ENCODE peak calls at places on chromosomes 4 and X, in nine cellular contexts. V, R, L, M, Z, I, G, J and S are unnamed samples.

GRCh38 chrX:97039363-97040029 is 155.8 kb downstream of the RPA4 start:
- DNase-seq in V (no peak), R (peak; percentile 28), L (peak; percentile 60), M (no peak), Z (peak; percentile 81), I (no peak), G (no peak), J (no peak), S (peak; percentile 4)

GRCh38 chr4:15898902-15899301 is 39.6 kb downstream of the FGFBP1 start:
- DNase-seq in V (no peak), R (no peak), L (no peak), M (no peak), Z (no peak), I (no peak), G (no peak), J (no peak), S (no peak)

GRCh38 chrX:70656304-70656703 is 211.7 kb downstream of the DLG3 start:
- DNase-seq in V (no peak), R (no peak), L (no peak), M (no peak), Z (no peak), I (no peak), G (no peak), J (no peak), S (no peak)

GRCh38 chrX:107662824-107663223 is 34.5 kb downstream of the PRPS1 start:
- DNase-seq in V (no peak), R (no peak), L (no peak), M (no peak), Z (no peak), I (no peak), G (no peak), J (no peak), S (no peak)

GRCh38 chr4:130820448-130820847 is 1724.5 kb downstream of the C4orf33 start:
- DNase-seq in V (no peak), R (no peak), L (no peak), M (no peak), Z (no peak), I (no peak), G (no peak), J (no peak), S (no peak)

GRCh38 chrX:40151211-40152172 is 53.7 kb upstream of the BCOR start:
- DNase-seq in V (peak; percentile 59), R (no peak), L (no peak), M (no peak), Z (no peak), I (no peak), G (no peak), J (peak; percentile 77), S (no peak)

GRCh38 chr4:76625316-76625715 is 190.3 kb downstream of the SHROOM3 start:
- DNase-seq in V (no peak), R (no peak), L (no peak), M (no peak), Z (no peak), I (no peak), G (no peak), J (no peak), S (no peak)

GRCh38 chrX:291411-291901 is 10.3 kb downstream of the PLCXD1 start:
- DNase-seq in V (peak; percentile 39), R (no peak), L (no peak), M (no peak), Z (no peak), I (no peak), G (no peak), J (no peak), S (no peak)

GRCh38 chrX:24226176-24226575 is 76.6 kb downstream of the ZFX start:
- DNase-seq in V (no peak), R (no peak), L (no peak), M (no peak), Z (no peak), I (no peak), G (no peak), J (no peak), S (no peak)

GRCh38 chr4:156475322-156475721 is 496.3 kb downstream of the PDGFC start:
- DNase-seq in V (no peak), R (peak; percentile 51), L (peak; percentile 80), M (no peak), Z (peak; percentile 83), I (no peak), G (peak; percentile 42), J (no peak), S (peak; percentile 20)

GRCh38 chr4:160819791-160820190 is 1344.0 kb downstream of the FSTL5 start:
- DNase-seq in V (no peak), R (no peak), L (no peak), M (no peak), Z (no peak), I (no peak), G (no peak), J (no peak), S (no peak)

GRCh38 chr4:160831165-160831922 is 1332.5 kb downstream of the FSTL5 start:
- DNase-seq in V (no peak), R (no peak), L (no peak), M (no peak), Z (no peak), I (no peak), G (no peak), J (no peak), S (no peak)

GRCh38 chr4:160826339-160826679 is 1337.5 kb downstream of the FSTL5 start:
- DNase-seq in V (no peak), R (no peak), L (no peak), M (no peak), Z (no peak), I (no peak), G (no peak), J (no peak), S (no peak)

GRCh38 chr4:160825644-160826338 is 1338.0 kb downstream of the FSTL5 start:
- DNase-seq in V (no peak), R (no peak), L (no peak), M (no peak), Z (no peak), I (no peak), G (no peak), J (no peak), S (no peak)
- H3K4me3 ChIP-seq in V (no peak overlapping the region), R (no peak overlapping the region), L (no peak overlapping the region), M (no peak overlapping the region), Z (no peak overlapping the region), I (no peak overlapping the region), G (no peak overlapping the region), J (no peak overlapping the region), S (no peak overlapping the region)

GRCh38 chr4:2009651-2010233 is 968 bp upstream of the NELFA start:
- DNase-seq in V (peak; percentile 79), R (peak; percentile 23), L (peak; percentile 45), M (peak; percentile 60), Z (peak; percentile 57), I (peak; percentile 50), G (peak; percentile 43), J (peak; percentile 85), S (peak; percentile 59)
- TF ChIP-seq CTCF in V (peak; percentile 23), R (peak; percentile 34), L (peak; percentile 43), M (no peak), Z (peak; percentile 21), I (no peak), G (peak; percentile 44), J (peak; percentile 39), S (peak; percentile 48)

DNA sequence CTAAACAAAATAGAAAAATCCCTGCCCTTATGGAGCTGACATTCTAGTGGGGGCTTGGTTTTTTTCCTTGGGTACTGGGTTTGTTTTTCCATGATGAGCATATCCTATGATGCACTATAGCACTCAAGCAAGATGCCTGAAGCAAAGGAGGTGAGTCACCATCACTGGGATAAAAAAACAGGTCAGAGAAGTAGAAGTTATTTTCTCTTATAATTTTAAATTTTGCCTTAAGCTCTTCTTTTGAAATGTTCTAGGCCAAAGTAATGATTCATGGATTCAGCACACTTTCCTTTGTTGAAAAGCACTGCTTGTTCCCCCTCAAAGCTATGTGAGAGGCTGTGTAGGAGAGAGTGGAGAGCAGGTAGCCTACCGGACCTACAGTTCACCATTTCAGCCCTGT is 15.2 kb upstream of the CXCL2 start:
- DNase-seq in V (no peak), R (no peak), L (peak; percentile 86), M (no peak), Z (peak; percentile 70), I (no peak), G (no peak), J (no peak), S (no peak)
- H3K4me3 ChIP-seq in V (no peak overlapping the region), R (no peak overlapping the region), L (no peak overlapping the region), M (no peak overlapping the region), Z (no peak overlapping the region), I (no peak overlapping the region), G (no peak overlapping the region), J (no peak overlapping the region), S (peak overlapping the region; percentile 32)

DNA sequence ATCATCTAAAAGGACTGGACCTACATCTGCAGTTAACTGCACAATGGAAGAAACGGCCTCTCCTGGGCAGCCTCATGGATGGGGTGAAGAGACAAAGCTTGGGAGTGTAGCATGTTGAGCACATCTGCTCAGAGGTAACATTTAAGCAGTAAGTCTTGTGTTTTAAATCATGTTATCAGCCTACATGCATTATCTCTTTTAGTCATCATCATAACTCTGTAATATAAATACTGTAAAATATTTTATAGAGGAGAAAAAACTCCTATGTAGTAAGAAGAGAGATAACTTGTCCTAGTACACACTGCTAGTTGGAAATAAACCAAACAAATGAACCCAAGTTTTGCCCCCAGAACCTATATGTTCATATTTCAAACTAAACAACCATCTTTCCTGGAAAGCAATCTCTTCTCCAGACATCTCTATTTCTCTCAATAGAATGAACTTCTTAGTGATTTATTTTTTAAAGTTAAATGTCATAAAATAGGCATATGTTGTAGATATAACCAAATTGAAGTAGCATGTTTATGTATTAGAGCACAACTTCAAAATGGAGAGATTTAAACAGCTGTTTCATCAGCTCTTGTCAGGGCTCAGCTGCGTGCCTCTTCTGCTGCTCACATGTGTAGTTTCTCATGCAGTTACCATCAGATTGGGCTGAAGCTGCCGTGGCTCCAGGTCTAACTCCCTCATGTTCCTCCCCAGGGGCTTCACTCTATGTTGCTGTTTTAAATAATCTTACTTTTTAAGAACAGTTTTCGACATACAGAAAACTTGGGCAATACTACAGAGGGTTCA is 581.8 kb upstream of the ZFP42 start:
- DNase-seq in V (no peak), R (no peak), L (no peak), M (no peak), Z (no peak), I (no peak), G (no peak), J (no peak), S (no peak)
- TF ChIP-seq CTCF in V (no peak), R (no peak), L (no peak), M (no peak), Z (no peak), I (no peak), G (no peak), J (no peak), S (no peak)

DNA sequence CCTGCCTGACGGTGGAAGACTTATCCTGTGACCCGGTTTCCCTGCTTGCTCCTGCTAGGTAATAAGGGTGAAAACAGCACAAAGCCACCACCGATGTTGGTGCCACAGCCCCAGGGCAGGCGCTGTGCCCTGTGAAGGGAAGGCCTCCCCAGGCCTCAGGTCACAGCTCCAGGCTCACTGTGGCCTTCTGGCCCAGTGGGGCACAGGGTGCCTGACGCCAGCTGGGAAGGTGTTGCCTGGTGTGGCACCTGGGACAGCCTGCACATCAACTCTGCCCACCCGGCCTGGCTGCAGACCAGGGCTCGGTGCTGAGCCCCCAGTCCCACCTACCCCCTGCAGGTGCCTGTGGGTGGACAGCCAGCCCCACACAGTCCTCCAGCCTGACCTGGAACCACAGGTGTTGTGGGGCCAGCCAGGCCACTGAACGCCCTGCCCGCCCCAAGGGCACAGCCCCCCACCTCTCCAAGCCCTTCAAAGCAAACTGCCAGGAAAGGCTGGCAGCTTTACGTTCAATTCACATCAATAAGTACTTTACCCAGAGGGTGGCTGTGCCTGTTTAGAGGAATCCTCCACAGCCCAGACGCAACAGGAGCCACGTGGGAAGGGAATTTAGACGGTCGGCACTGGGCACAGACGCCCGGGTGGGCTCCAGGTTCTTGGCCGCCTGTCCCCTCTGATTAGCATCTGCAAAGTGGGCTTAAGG is 54.3 kb downstream of the ZFYVE28 start:
- DNase-seq in V (peak; percentile 43), R (no peak), L (no peak), M (no peak), Z (no peak), I (no peak), G (no peak), J (no peak), S (no peak)
- H3K4me3 ChIP-seq in V (peak overlapping the region; percentile 62), R (peak overlapping the region; percentile 39), L (peak overlapping the region; percentile 40), M (peak overlapping the region; percentile 54), Z (peak overlapping the region; percentile 52), I (peak overlapping the region; percentile 62), G (no peak overlapping the region), J (peak overlapping the region; percentile 56), S (peak overlapping the region; percentile 59)